ENCODE peak calls at places on chromosomes 2 and 18, in five cellular contexts. G is astrocyte of the hippocampus; W is neuronal stem cell; X is aorta; N is effector memory CD8-positive, alpha-beta T cell. U is an unnamed sample.

GRCh38 chr2:167607211-167607610 is 640.2 kb downstream of the STK39 start:
- DNase-seq in G (peak), W (no peak), X (no peak), N (no peak), U (no peak)

GRCh38 chr2:16247371-16248177 is 307.2 kb downstream of the MYCN start:
- DNase-seq in G (peak), W (no peak), X (no peak), N (no peak), U (no peak)

GRCh38 chr2:234446404-234447076 is 50.3 kb downstream of the ARL4C start:
- DNase-seq in G (no peak), W (no peak), X (peak), N (peak), U (peak)

GRCh38 chr2:72341639-72342038 is 194.0 kb upstream of the CYP26B1 start:
- DNase-seq in G (no peak), W (no peak), X (no peak), N (no peak), U (no peak)

GRCh38 chr2:57728691-57729090 is 317.9 kb upstream of the VRK2 start:
- DNase-seq in G (no peak), W (no peak), X (no peak), N (no peak), U (no peak)

GRCh38 chr2:179263460-179264237 is 983 bp downstream of the SESTD1 start:
- DNase-seq in G (peak), W (peak), X (peak), N (no peak), U (peak)

GRCh38 chr2:224260605-224261004 is 141.3 kb downstream of the FAM124B start:
- DNase-seq in G (no peak), W (no peak), X (no peak), N (no peak), U (no peak)

GRCh38 chr2:26968001-26968400 is 2.4 kb upstream of the MAPRE3 start:
- DNase-seq in G (no peak), W (no peak), X (no peak), N (no peak), U (no peak)

GRCh38 chr2:229050063-229050635 is 220.9 kb downstream of the PID1 start:
- DNase-seq in G (no peak), W (no peak), X (no peak), N (no peak), U (no peak)

GRCh38 chr2:54763636-54764291 is 40.3 kb downstream of the EML6 start:
- DNase-seq in G (no peak), W (no peak), X (no peak), N (no peak), U (no peak)

GRCh38 chr2:44098050-44098449 is 70.6 kb upstream of the PPM1B start:
- DNase-seq in G (no peak), W (no peak), X (no peak), N (no peak), U (no peak)

GRCh38 chr18:74281639-74282358 is 10.0 kb downstream of the CYB5A start:
- DNase-seq in G (no peak), W (no peak), X (no peak), N (no peak), U (no peak)

GRCh38 chr2:47043891-47044239 is 111.2 kb downstream of the STPG4 start:
- DNase-seq in G (no peak), W (no peak), X (no peak), N (no peak), U (no peak)

GRCh38 chr2:201322772-201323171 is 34.4 kb downstream of the FLACC1 start:
- DNase-seq in G (no peak), W (no peak), X (no peak), N (no peak), U (no peak)

GRCh38 chr2:181500201-181500600 is 43.0 kb downstream of the ITGA4 start:
- DNase-seq in G (no peak), W (no peak), X (no peak), N (no peak), U (no peak)

GRCh38 chr2:74588664-74589063 is 34.1 kb downstream of the DOK1 start:
- DNase-seq in G (no peak), W (no peak), X (no peak), N (no peak), U (no peak)

GRCh38 chr2:137118140-137118539 is 352.8 kb downstream of the THSD7B start:
- DNase-seq in G (no peak), W (no peak), X (no peak), N (no peak), U (no peak)

GRCh38 chr2:228700638-228701037 is 519.2 kb upstream of the SPHKAP start:
- DNase-seq in G (peak), W (no peak), X (no peak), N (no peak), U (no peak)

GRCh38 chr2:72112421-72112820 is 35.2 kb downstream of the CYP26B1 start:
- DNase-seq in G (peak), W (no peak), X (no peak), N (no peak), U (no peak)

GRCh38 chr2:240435955-240436625 is 627 bp downstream of the GPC1 start:
- DNase-seq in G (no peak), W (no peak), X (peak), N (no peak), U (no peak)

GRCh38 chr2:239928457-239929350 is 96.4 kb downstream of the NDUFA10 start:
- DNase-seq in G (no peak), W (no peak), X (peak), N (no peak), U (no peak)

GRCh38 chr18:37720706-37721105 is 155.1 kb upstream of the CELF4 start:
- DNase-seq in G (no peak), W (no peak), X (peak), N (no peak), U (no peak)

GRCh38 chr2:160144278-160144990 is 55.6 kb downstream of the ITGB6 start:
- DNase-seq in G (peak), W (no peak), X (no peak), N (no peak), U (no peak)

GRCh38 chr2:69087211-69087911 is 74.4 kb downstream of the ANTXR1 start:
- DNase-seq in G (peak), W (no peak), X (no peak), N (no peak), U (no peak)

GRCh38 chr2:184602734-184603133 is 4.4 kb downstream of the ZNF804A start:
- DNase-seq in G (no peak), W (no peak), X (no peak), N (no peak), U (no peak)

GRCh38 chr18:43271593-43272432 is 5.5 kb downstream of the SYT4 start:
- DNase-seq in G (peak), W (peak), X (no peak), N (no peak), U (no peak)

GRCh38 chr2:96090527-96090926 is 25.8 kb downstream of the ADRA2B start:
- DNase-seq in G (peak), W (no peak), X (no peak), N (no peak), U (no peak)

GRCh38 chr2:175002547-175003274 is 2.5 kb downstream of the CHN1 start:
- DNase-seq in G (no peak), W (no peak), X (no peak), N (no peak), U (no peak)

GRCh38 chr2:9392895-9393757 is 30.2 kb downstream of the ITGB1BP1 start:
- DNase-seq in G (no peak), W (no peak), X (peak), N (no peak), U (no peak)

GRCh38 chr18:74608681-74609080 is 11.0 kb downstream of the ZNF407 start:
- DNase-seq in G (no peak), W (no peak), X (no peak), N (no peak), U (no peak)

GRCh38 chr2:113211226-113212105 is 37.7 kb downstream of the PSD4 start:
- DNase-seq in G (peak), W (no peak), X (peak), N (no peak), U (no peak)

GRCh38 chr18:76687271-76688006 is 134.9 kb upstream of the ZNF236 start:
- DNase-seq in G (peak), W (no peak), X (no peak), N (no peak), U (no peak)

GRCh38 chr2:59824314-59824713 is 729.1 kb downstream of the BCL11A start:
- DNase-seq in G (no peak), W (no peak), X (no peak), N (no peak), U (no peak)